ENCODE peak calls at places on chromosomes 13 and 19, in eight cellular contexts. K is vagina, V is GM23338, R is mucosa of descending colon, E is body of pancreas, T is AG09309, N is colonic mucosa, P is endodermal cell. M is an unnamed sample.

GRCh38 chr13:65744761-65745160 is 1485.4 kb downstream of the PCDH9 start:
- DNase-seq in K (no peak), V (no peak), R (no peak), E (no peak), T (peak), N (no peak), P (no peak), M (no peak)

GRCh38 chr19:31501427-31502195 is 152.4 kb upstream of the TSHZ3 start:
- DNase-seq in K (peak), V (no peak), R (no peak), E (no peak), T (no peak), N (no peak), P (no peak), M (no peak)

GRCh38 chr13:94860981-94861407 is 148.6 kb upstream of the SOX21 start:
- DNase-seq in K (no peak), V (no peak), R (peak), E (peak), T (no peak), N (no peak), P (no peak), M (no peak)

GRCh38 chr19:15636026-15636425 is 4.7 kb upstream of the CYP4F3 start:
- DNase-seq in K (no peak), V (no peak), R (no peak), E (no peak), T (no peak), N (no peak), P (no peak), M (no peak)

GRCh38 chr13:23086951-23087350 is 93.8 kb upstream of the SGCG start:
- DNase-seq in K (no peak), V (no peak), R (no peak), E (no peak), T (no peak), N (no peak), P (no peak), M (no peak)

GRCh38 chr13:108780706-108781105 is 151.3 kb downstream of the MYO16 start:
- DNase-seq in K (no peak), V (no peak), R (no peak), E (no peak), T (no peak), N (no peak), P (no peak), M (no peak)

GRCh38 chr13:57636811-57637210 is 5.3 kb downstream of the PCDH17 start:
- DNase-seq in K (no peak), V (no peak), R (no peak), E (no peak), T (no peak), N (no peak), P (no peak), M (no peak)

GRCh38 chr19:47003611-47003935 is 16.1 kb upstream of the NPAS1 start:
- DNase-seq in K (no peak), V (no peak), R (no peak), E (no peak), T (no peak), N (no peak), P (no peak), M (no peak)

GRCh38 chr19:5343848-5344247 is 3.2 kb upstream of the PTPRS start:
- DNase-seq in K (no peak), V (no peak), R (no peak), E (no peak), T (peak), N (no peak), P (no peak), M (no peak)

GRCh38 chr13:110634558-110634957 is 19.2 kb downstream of the NAXD start:
- DNase-seq in K (no peak), V (no peak), R (no peak), E (no peak), T (peak), N (no peak), P (peak), M (no peak)

GRCh38 chr13:109309625-109310363 is 476.6 kb downstream of the IRS2 start:
- DNase-seq in K (no peak), V (no peak), R (no peak), E (peak), T (no peak), N (no peak), P (no peak), M (no peak)

GRCh38 chr13:71610876-71611275 is 256.1 kb downstream of the DACH1 start:
- DNase-seq in K (no peak), V (no peak), R (no peak), E (no peak), T (no peak), N (no peak), P (no peak), M (no peak)

GRCh38 chr13:28819046-28819747 is 942 bp upstream of the MTUS2 start:
- DNase-seq in K (no peak), V (peak), R (no peak), E (no peak), T (no peak), N (no peak), P (no peak), M (no peak)

DNA sequence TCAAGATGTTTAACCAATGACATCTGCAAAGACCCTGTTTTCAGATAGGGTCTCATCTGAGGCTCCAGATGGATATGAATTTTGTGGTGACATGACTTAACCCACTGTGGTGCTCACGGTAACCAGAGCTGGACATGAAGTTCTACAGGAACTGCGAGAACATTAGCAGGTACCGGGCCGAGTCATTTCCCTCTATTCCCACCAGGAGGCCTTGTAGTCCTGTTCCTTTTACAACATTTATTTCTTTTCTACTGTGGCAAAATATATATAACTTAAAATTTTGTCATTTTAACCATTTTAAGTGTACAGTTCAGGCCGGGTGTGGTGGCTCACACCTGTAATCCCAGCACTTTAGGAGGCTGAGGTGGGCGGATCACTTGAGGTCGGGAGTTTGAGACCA is 7.6 kb upstream of the TSPAN16 start:
- DNase-seq in K (no peak), V (peak), R (no peak), E (no peak), T (no peak), N (no peak), P (no peak), M (no peak)
- TF ChIP-seq CTCF in K (no peak), V (peak), R (no peak), E (peak), T (peak), N (peak), P (peak), M (no peak)

GRCh38 chr19:6495947-6496346 is 6.2 kb downstream of the TUBB4A start:
- DNase-seq in K (no peak), V (no peak), R (no peak), E (no peak), T (no peak), N (no peak), P (no peak), M (no peak)
- TF ChIP-seq CTCF in K (no peak), V (no peak), R (no peak), E (no peak), T (no peak), N (no peak), P (no peak), M (no peak)

GRCh38 chr19:23393121-23393520 is 2.1 kb downstream of the ZNF91 start:
- DNase-seq in K (no peak), V (no peak), R (no peak), E (no peak), T (no peak), N (no peak), P (no peak), M (no peak)
- TF ChIP-seq CTCF in K (no peak), V (no peak), R (no peak), E (no peak), T (no peak), N (no peak), P (no peak), M (no peak)

DNA sequence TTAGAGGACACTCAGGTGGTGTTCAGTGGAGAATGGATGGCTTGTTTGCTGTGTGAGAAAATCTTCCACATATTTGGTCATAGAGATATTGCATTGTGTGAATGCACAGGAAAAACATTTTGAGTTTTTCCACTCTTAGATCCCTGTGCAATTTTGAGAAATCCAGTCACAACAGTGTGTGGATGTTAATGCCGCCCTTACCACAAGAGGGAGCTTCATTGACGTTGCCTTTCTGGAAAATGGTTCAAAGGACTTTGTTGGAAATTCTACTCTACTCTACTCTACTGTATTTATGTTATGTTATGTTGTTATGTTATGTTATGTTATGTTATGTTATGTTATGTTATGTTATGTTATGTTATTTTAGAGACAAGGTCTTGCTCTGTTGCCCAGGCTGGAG is 13.4 kb downstream of the ZNF20 start:
- DNase-seq in K (no peak), V (peak), R (peak), E (peak), T (no peak), N (peak), P (peak), M (no peak)
- TF ChIP-seq CTCF in K (no peak), V (peak), R (no peak), E (peak), T (peak), N (peak), P (peak), M (no peak)

GRCh38 chr13:112346173-112346898 is 29.8 kb upstream of the SPACA7 start:
- DNase-seq in K (no peak), V (peak), R (no peak), E (no peak), T (no peak), N (no peak), P (peak), M (no peak)
- TF ChIP-seq CTCF in K (no peak), V (peak), R (no peak), E (no peak), T (no peak), N (no peak), P (peak), M (no peak)

DNA sequence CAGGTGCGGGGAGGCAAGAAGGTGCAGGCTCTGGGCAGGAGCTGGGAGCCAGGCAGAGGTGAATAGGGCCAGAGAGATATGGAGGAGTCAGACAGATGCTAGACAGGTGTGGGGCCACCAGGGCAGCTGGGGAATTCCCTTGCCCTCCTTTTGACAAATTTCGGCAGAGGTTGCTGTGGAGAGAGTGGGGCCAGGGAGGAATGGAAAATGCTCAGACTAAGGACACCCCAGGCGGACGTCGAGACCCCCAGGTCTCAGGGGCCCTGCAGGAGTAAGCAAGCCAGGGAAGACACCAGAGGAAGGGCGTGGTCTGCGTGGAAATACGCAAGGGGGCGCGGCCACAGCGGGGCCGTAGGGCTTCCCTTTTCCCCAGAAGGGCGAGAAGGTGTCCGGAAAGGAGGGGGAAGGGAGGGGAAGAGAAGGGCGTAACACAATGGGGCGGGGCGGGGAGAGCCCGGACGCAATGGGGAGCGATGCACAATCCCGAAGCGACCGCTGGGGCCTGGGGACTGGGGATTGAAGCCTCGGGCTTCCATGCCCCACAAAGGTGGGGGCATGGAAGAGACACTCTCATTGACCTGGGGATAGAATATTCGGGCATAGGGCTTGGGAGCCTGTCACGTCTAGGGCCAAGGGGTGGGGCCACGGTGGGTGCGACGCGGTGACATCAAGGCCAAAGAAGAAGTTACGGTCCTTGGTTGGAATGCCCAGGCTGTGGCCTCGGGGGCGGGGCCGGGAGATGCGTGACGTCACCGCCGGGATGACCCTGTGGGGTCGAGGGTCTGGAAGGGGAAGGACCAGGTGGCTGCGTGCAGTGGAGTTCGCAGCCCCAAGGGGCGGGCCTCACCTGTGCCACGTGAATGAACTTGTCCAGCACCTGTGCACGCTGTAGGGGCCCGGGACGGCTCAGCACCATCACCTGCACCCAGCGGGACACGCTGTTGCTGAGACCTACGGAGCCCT is 8.2 kb downstream of the RASGRP4 start:
- DNase-seq in K (no peak), V (peak), R (peak), E (peak), T (no peak), N (peak), P (peak), M (no peak)
- TF ChIP-seq CTCF in K (no peak), V (peak), R (no peak), E (no peak), T (no peak), N (no peak), P (peak), M (no peak)

DNA sequence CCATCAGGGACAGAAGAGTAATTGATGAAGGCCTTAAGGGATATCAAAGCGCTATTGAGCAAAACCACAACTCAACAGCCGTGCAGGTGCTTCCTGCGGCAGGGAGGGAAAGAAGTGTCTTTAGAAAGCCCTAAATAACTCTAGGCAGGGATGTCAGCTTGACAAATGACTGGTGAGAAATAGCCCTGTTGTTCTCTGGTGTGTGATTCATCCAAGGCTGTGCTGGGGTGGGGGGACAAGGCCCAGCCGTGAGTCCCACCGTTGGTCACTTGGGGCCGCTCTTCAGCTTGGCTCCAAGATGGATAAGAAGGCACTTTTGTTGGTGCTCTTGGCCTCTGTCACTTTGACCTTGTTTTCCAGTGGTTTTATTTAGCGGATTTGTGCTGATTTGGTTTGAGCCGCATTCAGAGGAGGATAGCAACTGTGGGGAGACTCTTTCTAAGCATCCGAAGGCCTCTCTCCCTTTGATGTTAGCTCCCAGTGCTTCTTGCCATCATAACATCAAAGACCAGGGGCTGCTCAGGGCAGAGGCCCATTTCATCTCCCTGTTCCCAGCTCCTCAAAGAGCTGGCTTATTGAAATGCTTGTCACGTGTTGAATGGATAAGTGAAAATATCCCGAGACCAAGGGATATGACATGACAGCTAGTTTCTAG is 130.3 kb upstream of the SERP2 start:
- DNase-seq in K (no peak), V (peak), R (peak), E (no peak), T (no peak), N (no peak), P (peak), M (no peak)
- TF ChIP-seq CTCF in K (peak), V (peak), R (no peak), E (peak), T (peak), N (no peak), P (peak), M (no peak)

GRCh38 chr13:50991624-50992610 is 82.3 kb downstream of the RNASEH2B start:
- DNase-seq in K (no peak), V (no peak), R (peak), E (no peak), T (no peak), N (no peak), P (no peak), M (no peak)

GRCh38 chr13:50990540-50991506 is 81.2 kb downstream of the RNASEH2B start:
- DNase-seq in K (no peak), V (peak), R (peak), E (peak), T (peak), N (no peak), P (peak), M (no peak)

GRCh38 chr13:50993371-50993770 is 83.8 kb downstream of the RNASEH2B start:
- DNase-seq in K (no peak), V (no peak), R (no peak), E (no peak), T (no peak), N (no peak), P (no peak), M (no peak)

GRCh38 chr13:50990050-50990449 is 80.5 kb downstream of the RNASEH2B start:
- DNase-seq in K (no peak), V (no peak), R (no peak), E (no peak), T (no peak), N (no peak), P (no peak), M (no peak)

DNA sequence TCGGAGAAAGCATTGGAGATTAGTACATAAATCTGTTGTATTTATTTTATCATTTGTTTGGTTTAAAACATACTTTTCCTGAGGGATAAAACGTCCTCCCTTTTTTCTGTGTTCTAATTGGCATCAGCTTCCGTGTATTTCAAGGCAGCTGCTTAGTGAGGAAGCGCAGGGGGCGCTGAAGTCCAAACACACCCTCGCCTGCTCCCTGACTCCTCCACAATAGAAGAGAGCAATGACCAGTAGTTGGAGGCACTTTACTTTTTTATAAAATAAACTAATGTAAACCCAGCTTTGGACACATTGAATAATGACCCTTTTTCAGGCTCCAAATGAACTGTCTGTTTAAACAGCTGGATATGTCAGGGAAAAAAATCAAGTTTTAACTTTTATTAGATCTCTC is 79.9 kb downstream of the RNASEH2B start:
- DNase-seq in K (no peak), V (peak), R (peak), E (no peak), T (no peak), N (no peak), P (peak), M (no peak)
- TF ChIP-seq CTCF in K (peak), V (peak), R (no peak), E (no peak), T (no peak), N (no peak), P (peak), M (no peak)

GRCh38 chr19:35332817-35333216 is 3.8 kb downstream of the CD22 start:
- DNase-seq in K (no peak), V (peak), R (no peak), E (no peak), T (no peak), N (no peak), P (no peak), M (no peak)
- TF ChIP-seq CTCF in K (no peak), V (no peak), R (no peak), E (no peak), T (no peak), N (no peak), P (no peak), M (no peak)

GRCh38 chr13:25988655-25989054 is 63.2 kb downstream of the SHISA2 start:
- DNase-seq in K (no peak), V (no peak), R (no peak), E (no peak), T (no peak), N (no peak), P (no peak), M (no peak)
- TF ChIP-seq CTCF in K (no peak), V (no peak), R (no peak), E (no peak), T (no peak), N (no peak), P (no peak), M (no peak)